ENCODE peak calls at places on chromosomes 16 and 17, in seven cellular contexts. Q is uterus, F is Panc1, O is fibroblast of lung, I is HepG2, R is lung, X is iPS DF 6.9. C is an unnamed sample.

GRCh38 chr16:57039148-57039812 is 49.9 kb downstream of the NLRC5 start:
- DNase-seq in Q (no peak), F (no peak), O (peak; percentile 77), I (no peak), R (no peak), X (no peak), C (peak; percentile 25)

GRCh38 chr17:61496174-61496956 is 44.1 kb downstream of the TBX4 start:
- DNase-seq in Q (no peak), F (no peak), O (no peak), I (no peak), R (no peak), X (no peak), C (no peak)

GRCh38 chr16:1325261-1325660 is 8.2 kb upstream of the BAIAP3 start:
- DNase-seq in Q (no peak), F (no peak), O (no peak), I (no peak), R (no peak), X (no peak), C (no peak)

GRCh38 chr17:76969598-76970172 is 101.5 kb downstream of the MGAT5B start:
- DNase-seq in Q (no peak), F (no peak), O (no peak), I (no peak), R (no peak), X (no peak), C (no peak)

GRCh38 chr17:41972571-41973411 is 6.2 kb downstream of the CNP start:
- DNase-seq in Q (no peak), F (no peak), O (no peak), I (no peak), R (no peak), X (no peak), C (no peak)

GRCh38 chr17:27466376-27466747 is 10.1 kb downstream of the KSR1 start:
- DNase-seq in Q (no peak), F (no peak), O (no peak), I (no peak), R (no peak), X (no peak), C (no peak)

GRCh38 chr16:50600582-50601283 is 52.5 kb downstream of the NKD1 start:
- DNase-seq in Q (no peak), F (no peak), O (no peak), I (peak; percentile 39), R (no peak), X (no peak), C (no peak)

GRCh38 chr16:67499159-67499558 is 15.8 kb upstream of the AGRP start:
- DNase-seq in Q (peak; percentile 70), F (no peak), O (peak; percentile 29), I (no peak), R (no peak), X (no peak), C (no peak)

GRCh38 chr17:7484067-7484963 is at the start of gene POLR2A:
- DNase-seq in Q (peak; percentile 99), F (peak; percentile 92), O (peak; percentile 99), I (peak; percentile 96), R (peak; percentile 97), X (peak; percentile 85), C (peak; percentile 98)

GRCh38 chr17:67132366-67132765 is 88.0 kb downstream of the CACNG1 start:
- DNase-seq in Q (no peak), F (no peak), O (no peak), I (no peak), R (no peak), X (no peak), C (no peak)

GRCh38 chr17:44633998-44634397 is 22.3 kb upstream of the MEIOC start:
- DNase-seq in Q (no peak), F (no peak), O (no peak), I (no peak), R (no peak), X (no peak), C (no peak)
- H3K36me3 ChIP-seq in Q (no peaks in the 10 kb centered on the region), F (no peaks in the 10 kb centered on the region), O (no peaks in the 10 kb centered on the region), I (no peaks in the 10 kb centered on the region), R (no peaks in the 10 kb centered on the region), X (no peaks in the 10 kb centered on the region), C (no peaks in the 10 kb centered on the region)

GRCh38 chr16:14003119-14003570 is 68.0 kb upstream of the MRTFB start:
- DNase-seq in Q (peak; percentile 68), F (no peak), O (peak; percentile 48), I (no peak), R (peak; percentile 56), X (peak; percentile 33), C (no peak)

GRCh38 chr16:13999071-13999894 is 71.8 kb upstream of the MRTFB start:
- DNase-seq in Q (no peak), F (no peak), O (no peak), I (no peak), R (no peak), X (no peak), C (no peak)

GRCh38 chr16:13999895-14000425 is 71.2 kb upstream of the MRTFB start:
- DNase-seq in Q (no peak), F (no peak), O (no peak), I (no peak), R (no peak), X (no peak), C (no peak)

GRCh38 chr16:14002416-14002815 is 68.7 kb upstream of the MRTFB start:
- DNase-seq in Q (no peak), F (no peak), O (no peak), I (no peak), R (no peak), X (no peak), C (no peak)

GRCh38 chr16:14001521-14001920 is 69.6 kb upstream of the MRTFB start:
- DNase-seq in Q (no peak), F (no peak), O (no peak), I (no peak), R (no peak), X (no peak), C (no peak)
- H3K36me3 ChIP-seq in Q (no peaks in the 10 kb centered on the region), F (no peaks in the 10 kb centered on the region), O (no peaks in the 10 kb centered on the region), I (no peaks in the 10 kb centered on the region), R (no peaks in the 10 kb centered on the region), X (no peaks in the 10 kb centered on the region), C (no peaks in the 10 kb centered on the region)

GRCh38 chr16:19503461-19504075 is 18.3 kb downstream of the GDE1 start:
- DNase-seq in Q (no peak), F (no peak), O (no peak), I (no peak), R (no peak), X (no peak), C (no peak)

GRCh38 chr16:19505600-19506303 is 16.1 kb downstream of the GDE1 start:
- DNase-seq in Q (no peak), F (no peak), O (peak; percentile 74), I (no peak), R (no peak), X (no peak), C (no peak)

GRCh38 chr16:19507882-19508281 is 14.0 kb downstream of the GDE1 start:
- DNase-seq in Q (no peak), F (no peak), O (no peak), I (no peak), R (no peak), X (no peak), C (no peak)

GRCh38 chr16:19502395-19503131 is 19.3 kb downstream of the GDE1 start:
- DNase-seq in Q (peak; percentile 45), F (peak; percentile 70), O (peak; percentile 84), I (peak; percentile 84), R (peak; percentile 76), X (peak; percentile 55), C (peak; percentile 75)

GRCh38 chr16:19506965-19507364 is 14.9 kb downstream of the GDE1 start:
- DNase-seq in Q (no peak), F (no peak), O (no peak), I (no peak), R (no peak), X (no peak), C (no peak)
- H3K36me3 ChIP-seq in Q (no peaks in the 10 kb centered on the region), F (peaks cover 33% of the 10 kb centered on the region), O (peaks cover 6% of the 10 kb centered on the region), I (peaks cover 22% of the 10 kb centered on the region), R (peaks cover 16% of the 10 kb centered on the region), X (peaks cover 17% of the 10 kb centered on the region), C (peaks cover 14% of the 10 kb centered on the region)

DNA sequence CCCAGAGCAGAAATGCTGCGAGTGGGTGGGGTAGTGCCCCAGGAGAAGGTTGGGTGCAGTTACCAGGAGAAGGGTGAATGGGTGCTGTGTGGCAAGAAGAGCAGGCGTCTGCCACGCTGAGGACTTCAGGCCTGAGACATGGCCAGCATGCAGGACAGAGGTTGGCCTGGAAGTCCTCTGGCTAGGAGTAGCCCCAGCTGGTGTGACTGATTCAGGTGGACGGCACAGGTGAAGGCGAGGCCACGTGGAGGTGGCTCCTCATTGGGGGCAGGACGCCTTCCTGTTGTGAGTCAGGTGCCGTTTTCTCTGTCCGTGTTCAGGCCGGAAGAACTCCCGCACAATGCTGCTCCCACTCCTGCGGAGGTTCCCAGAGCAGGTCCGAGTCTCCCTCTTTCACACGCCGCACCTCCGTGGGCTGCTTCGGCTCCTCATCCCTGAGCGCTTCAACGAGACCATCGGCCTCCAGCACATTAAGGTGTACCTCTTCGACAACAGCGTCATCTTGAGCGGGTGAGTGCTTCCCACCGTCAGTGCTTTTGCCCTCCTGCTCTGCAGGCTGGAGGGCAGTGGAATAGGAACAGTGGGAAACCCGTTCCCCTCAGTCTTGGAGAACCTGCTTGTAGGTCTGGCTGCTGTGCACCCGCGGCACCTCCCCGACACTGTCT is 20.7 kb downstream of the PGS1 start:
- DNase-seq in Q (no peak), F (no peak), O (no peak), I (no peak), R (no peak), X (no peak), C (no peak)
- H3K36me3 ChIP-seq in Q (no peaks in the 10 kb centered on the region), F (peaks cover 20% of the 10 kb centered on the region), O (peaks cover 36% of the 10 kb centered on the region), I (peaks cover 49% of the 10 kb centered on the region), R (peaks cover 76% of the 10 kb centered on the region), X (peaks cover 52% of the 10 kb centered on the region), C (peaks cover 4% of the 10 kb centered on the region)

GRCh38 chr16:74936902-74937560 is 47.9 kb downstream of the WDR59 start:
- DNase-seq in Q (no peak), F (no peak), O (peak; percentile 96), I (no peak), R (no peak), X (no peak), C (peak; percentile 3)
- H3K36me3 ChIP-seq in Q (no peaks in the 10 kb centered on the region), F (no peaks in the 10 kb centered on the region), O (no peaks in the 10 kb centered on the region), I (peaks cover 31% of the 10 kb centered on the region), R (peaks cover 19% of the 10 kb centered on the region), X (peaks cover 6% of the 10 kb centered on the region), C (peaks cover 5% of the 10 kb centered on the region)

GRCh38 chr17:29577778-29578211 is 9.3 kb downstream of the TP53I13 start:
- DNase-seq in Q (peak; percentile 70), F (no peak), O (peak; percentile 49), I (no peak), R (no peak), X (no peak), C (no peak)
- H3K36me3 ChIP-seq in Q (no peaks in the 10 kb centered on the region), F (peaks cover 2% of the 10 kb centered on the region), O (peaks cover 39% of the 10 kb centered on the region), I (peaks cover 5% of the 10 kb centered on the region), R (peaks cover 72% of the 10 kb centered on the region), X (peaks cover 24% of the 10 kb centered on the region), C (peaks cover 5% of the 10 kb centered on the region)

DNA sequence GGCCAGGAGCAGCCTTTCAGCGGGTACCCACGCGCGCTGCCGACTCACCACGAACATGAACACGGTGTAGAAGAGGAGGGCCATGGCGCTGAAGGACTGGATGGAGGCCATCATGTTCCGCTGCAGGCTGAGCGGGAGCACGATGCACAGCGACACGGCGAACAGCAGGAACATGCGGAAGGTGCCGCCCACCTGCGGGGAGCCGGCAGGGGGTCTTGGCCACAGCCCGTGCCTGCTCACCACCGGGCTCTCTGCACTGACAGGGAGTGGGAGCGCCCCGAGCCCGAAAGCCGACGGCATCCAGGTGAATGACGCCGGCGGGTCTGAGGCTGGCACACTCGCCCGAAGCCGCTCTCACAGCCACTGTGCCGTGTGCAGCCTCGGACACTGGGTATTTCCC is 13.0 kb downstream of the SLC38A10 start:
- DNase-seq in Q (no peak), F (no peak), O (no peak), I (no peak), R (no peak), X (no peak), C (no peak)
- H3K36me3 ChIP-seq in Q (no peaks in the 10 kb centered on the region), F (peaks cover 4% of the 10 kb centered on the region), O (peaks cover 14% of the 10 kb centered on the region), I (peaks cover 12% of the 10 kb centered on the region), R (peaks cover 47% of the 10 kb centered on the region), X (peaks cover 7% of the 10 kb centered on the region), C (peaks cover 4% of the 10 kb centered on the region)

GRCh38 chr17:43812396-43813265 is 20.3 kb downstream of the MPP3 start:
- DNase-seq in Q (no peak), F (no peak), O (no peak), I (no peak), R (no peak), X (no peak), C (no peak)
- H3K36me3 ChIP-seq in Q (no peaks in the 10 kb centered on the region), F (no peaks in the 10 kb centered on the region), O (peaks cover 4% of the 10 kb centered on the region), I (no peaks in the 10 kb centered on the region), R (peaks cover 36% of the 10 kb centered on the region), X (no peaks in the 10 kb centered on the region), C (no peaks in the 10 kb centered on the region)

C was measured in small intestine.